ENCODE peak calls at places on chromosome 9, in eight cellular contexts. T is fibroblast of lung; R is breast epithelium; E is psoas muscle; K is pancreas; V is CD4-positive, alpha-beta memory T cell; U is H9; G is stomach. B is an unnamed sample.

GRCh38 chr9:124818431-124819281 is 34.6 kb upstream of the WDR38 start:
- DNase-seq in K (peak; percentile 87), T (peak; percentile 70), U (peak; percentile 74), R (no peak), E (no peak), V (no peak), G (no peak), B (peak; percentile 45)

GRCh38 chr9:128203842-128204551 is 818 bp downstream of the DNM1 start:
- DNase-seq in G (no peak), T (peak; percentile 57), U (peak; percentile 61), R (no peak), K (no peak), E (no peak), V (peak; percentile 24), B (no peak)

GRCh38 chr9:110969971-110970381 is 68.3 kb downstream of the LPAR1 start:
- DNase-seq in V (no peak), U (no peak), G (no peak), T (peak; percentile 85), E (no peak), R (no peak), K (no peak), B (no peak)

GRCh38 chr9:136081113-136081825 is 13.8 kb downstream of the NACC2 start:
- DNase-seq in T (no peak), G (peak; percentile 61), U (peak; percentile 28), E (peak; percentile 81), K (no peak), R (no peak), V (no peak), B (peak; percentile 76)

GRCh38 chr9:63816742-63817621 is 1468.0 kb downstream of the FOXD4L5 start:
- DNase-seq in U (peak; percentile 99), R (peak; percentile 98), G (peak; percentile 79), E (peak; percentile 84), V (peak; percentile 34), K (peak; percentile 62), T (peak; percentile 88), B (peak; percentile 97)

GRCh38 chr9:115038138-115038537 is 79.8 kb downstream of the TNC start:
- DNase-seq in K (no peak), U (no peak), E (no peak), T (peak; percentile 41), R (no peak), V (no peak), G (no peak), B (no peak)

GRCh38 chr9:4514252-4515128 is 24.2 kb downstream of the SLC1A1 start:
- DNase-seq in T (no peak), K (no peak), G (no peak), R (no peak), E (no peak), V (no peak), U (peak; percentile 72), B (no peak)

GRCh38 chr9:87622936-87623335 is 103.0 kb upstream of the CTSL start:
- DNase-seq in E (no peak), G (no peak), V (no peak), R (no peak), T (peak; percentile 25), U (no peak), K (no peak), B (no peak)

DNA sequence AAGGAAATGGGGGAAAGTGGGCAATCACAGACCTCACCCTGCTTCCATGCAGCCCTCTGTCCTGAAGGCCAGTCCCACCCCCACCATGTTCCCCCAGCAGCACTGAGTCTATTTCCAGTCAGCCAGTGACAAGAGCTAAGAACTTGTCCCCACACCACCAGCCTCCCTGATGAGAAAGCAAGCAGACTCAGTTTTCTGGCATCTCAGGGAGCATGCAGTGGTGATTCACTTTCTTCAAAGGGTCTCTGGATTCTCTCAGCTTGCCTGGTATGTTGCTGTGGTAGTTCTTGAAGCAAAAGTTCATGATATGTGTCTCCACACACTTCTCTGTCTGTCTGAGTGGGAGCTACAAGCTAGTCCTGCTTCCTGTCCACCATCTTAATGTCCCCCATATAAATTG is 799.9 kb upstream of the TYRP1 start:
- DNase-seq in U (no peak), R (no peak), G (no peak), K (no peak), T (peak; percentile 47), V (no peak), E (no peak), B (no peak)
- H3K9me3 ChIP-seq in U (no peaks in the 10 kb centered on the region), R (no peaks in the 10 kb centered on the region), G (peaks cover 4% of the 10 kb centered on the region), K (no peaks in the 10 kb centered on the region), T (no peaks in the 10 kb centered on the region), V (no peaks in the 10 kb centered on the region), E (no peaks in the 10 kb centered on the region), B (peaks cover 19% of the 10 kb centered on the region)

GRCh38 chr9:1673300-1673699 is 341.8 kb upstream of the SMARCA2 start:
- DNase-seq in E (no peak), T (no peak), G (no peak), V (no peak), U (no peak), K (no peak), R (no peak), B (no peak)

DNA sequence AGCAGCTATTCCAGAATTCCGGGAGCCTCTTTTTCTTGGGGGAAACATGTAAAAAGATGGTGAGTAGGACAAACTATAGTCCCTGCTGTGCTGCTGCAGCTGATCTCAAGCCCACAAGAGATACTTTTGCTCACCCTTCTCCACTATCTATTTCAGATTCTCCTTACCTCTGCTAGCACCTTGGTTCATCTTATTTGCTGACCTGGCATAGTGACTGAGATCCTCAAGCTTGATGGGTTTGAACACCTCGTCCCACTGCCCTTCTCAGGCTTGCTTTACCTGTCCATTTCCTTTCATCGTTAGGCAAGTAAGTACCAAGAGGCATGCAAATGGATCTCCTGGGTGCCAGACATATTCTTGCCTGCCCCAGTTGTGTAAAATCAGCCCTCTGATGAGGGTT is 338.4 kb upstream of the SMARCA2 start:
- DNase-seq in T (no peak), K (no peak), G (no peak), V (no peak), R (no peak), E (no peak), U (no peak), B (no peak)
- H3K9me3 ChIP-seq in T (no peaks in the 10 kb centered on the region), K (no peaks in the 10 kb centered on the region), G (peaks cover 11% of the 10 kb centered on the region), V (no peaks in the 10 kb centered on the region), R (no peaks in the 10 kb centered on the region), E (no peaks in the 10 kb centered on the region), U (no peaks in the 10 kb centered on the region), B (no peaks in the 10 kb centered on the region)

GRCh38 chr9:113042884-113043657 is 13.5 kb downstream of the ZFP37 start:
- DNase-seq in T (peak; percentile 6), G (no peak), E (no peak), K (no peak), V (no peak), R (no peak), U (no peak), B (no peak)
- H3K9me3 ChIP-seq in T (peaks cover 4% of the 10 kb centered on the region), G (peaks cover 98% of the 10 kb centered on the region), E (peaks cover 100% of the 10 kb centered on the region), K (peaks cover 4% of the 10 kb centered on the region), V (peaks cover 16% of the 10 kb centered on the region), R (peaks cover 100% of the 10 kb centered on the region), U (peaks cover 97% of the 10 kb centered on the region), B (peaks cover 43% of the 10 kb centered on the region)

GRCh38 chr9:118721276-118721675 is 648.0 kb downstream of the BRINP1 start:
- DNase-seq in T (no peak), G (no peak), K (no peak), U (no peak), E (no peak), V (no peak), R (no peak), B (no peak)

DNA sequence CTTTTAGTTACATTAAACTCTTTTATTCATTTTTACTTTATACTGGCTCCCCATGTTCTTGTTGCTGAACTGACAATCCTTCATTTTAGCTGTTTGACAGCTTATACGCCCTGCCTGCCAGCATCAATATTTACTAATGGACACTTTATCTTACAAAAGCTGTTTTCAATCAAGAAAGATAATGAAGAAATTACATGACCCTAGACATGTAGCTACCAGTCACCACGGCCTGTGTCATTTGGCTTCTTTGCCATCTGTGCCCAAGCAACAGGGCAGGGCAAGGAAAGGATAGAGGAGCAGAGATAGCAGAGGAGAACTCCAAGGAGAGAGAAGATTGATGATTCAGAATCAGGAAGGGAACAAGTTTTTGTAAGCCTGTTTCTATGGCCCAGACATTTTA is 647.3 kb downstream of the BRINP1 start:
- DNase-seq in V (no peak), U (no peak), G (no peak), T (no peak), E (no peak), R (no peak), K (no peak), B (no peak)
- H3K9me3 ChIP-seq in V (no peaks in the 10 kb centered on the region), U (no peaks in the 10 kb centered on the region), G (peaks cover 4% of the 10 kb centered on the region), T (no peaks in the 10 kb centered on the region), E (no peaks in the 10 kb centered on the region), R (peaks cover 15% of the 10 kb centered on the region), K (no peaks in the 10 kb centered on the region), B (no peaks in the 10 kb centered on the region)

DNA sequence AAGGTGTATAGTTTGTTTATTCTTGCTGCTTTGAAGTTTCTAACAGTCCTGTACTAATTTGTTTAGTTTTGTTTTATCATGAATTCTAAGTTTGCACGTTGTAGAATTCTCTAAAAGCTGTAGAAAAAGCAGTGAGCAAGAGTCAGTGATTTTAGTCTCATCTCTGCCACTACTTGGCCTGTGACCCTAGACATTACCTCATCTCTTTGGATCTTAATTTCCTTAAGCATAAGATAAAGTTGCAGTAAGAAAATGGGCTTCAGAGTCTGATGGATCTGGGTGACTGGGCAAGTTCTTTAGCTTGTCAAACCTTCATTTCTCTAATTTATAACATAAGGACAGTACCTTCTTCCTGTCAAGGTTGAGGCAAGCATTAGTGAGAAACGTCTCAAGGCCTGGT is 247.9 kb downstream of the DMRT2 start:
- DNase-seq in V (no peak), G (no peak), E (no peak), R (no peak), K (no peak), T (no peak), U (no peak), B (no peak)
- H3K9me3 ChIP-seq in V (no peaks in the 10 kb centered on the region), G (no peaks in the 10 kb centered on the region), E (no peaks in the 10 kb centered on the region), R (no peaks in the 10 kb centered on the region), K (no peaks in the 10 kb centered on the region), T (no peaks in the 10 kb centered on the region), U (peaks cover 10% of the 10 kb centered on the region), B (no peaks in the 10 kb centered on the region)

B was measured in left lung.